ENCODE peak calls at places on chromosomes 5 and 9, in seven cellular contexts. One of them, this sample, is unnamed.

GRCh38 chr9:19720374-19720773 is 68.5 kb downstream of the SLC24A2 start:
- DNase-seq in stimulated activated CD4-positive, alpha-beta T cell treated with anti-CD3 and anti-CD28 coated beads, Interleukin-2, amount 100 ng/mL, for 4 hours: no peak
- DNase-seq in frontal cortex: no peak
- DNase-seq in mucosa of gallbladder: no peak
- DNase-seq in MV-4-11: no peak
- DNase-seq in iPS DF 19.7: no peak
- DNase-seq in NCI-H1092 treated with DMSO at 0.1 percent for 48 hours: no peak
- DNase-seq in this sample: no peak

GRCh38 chr5:179553875-179554274 is 3.5 kb downstream of the RUFY1 start:
- DNase-seq in stimulated activated CD4-positive, alpha-beta T cell treated with anti-CD3 and anti-CD28 coated beads, Interleukin-2, amount 100 ng/mL, for 4 hours: no peak
- DNase-seq in frontal cortex: no peak
- DNase-seq in mucosa of gallbladder: no peak
- DNase-seq in MV-4-11: no peak
- DNase-seq in iPS DF 19.7: no peak
- DNase-seq in NCI-H1092 treated with DMSO at 0.1 percent for 48 hours: no peak
- DNase-seq in this sample: peak; percentile 38

GRCh38 chr5:149756354-149756753 is 26.2 kb downstream of the PPARGC1B start:
- DNase-seq in stimulated activated CD4-positive, alpha-beta T cell treated with anti-CD3 and anti-CD28 coated beads, Interleukin-2, amount 100 ng/mL, for 4 hours: no peak
- DNase-seq in frontal cortex: no peak
- DNase-seq in mucosa of gallbladder: no peak
- DNase-seq in MV-4-11: no peak
- DNase-seq in iPS DF 19.7: no peak
- DNase-seq in NCI-H1092 treated with DMSO at 0.1 percent for 48 hours: no peak
- DNase-seq in this sample: no peak

GRCh38 chr5:155575861-155576260 is 562.3 kb downstream of the KIF4B start:
- DNase-seq in stimulated activated CD4-positive, alpha-beta T cell treated with anti-CD3 and anti-CD28 coated beads, Interleukin-2, amount 100 ng/mL, for 4 hours: no peak
- DNase-seq in frontal cortex: no peak
- DNase-seq in mucosa of gallbladder: no peak
- DNase-seq in MV-4-11: no peak
- DNase-seq in iPS DF 19.7: no peak
- DNase-seq in NCI-H1092 treated with DMSO at 0.1 percent for 48 hours: no peak
- DNase-seq in this sample: no peak

GRCh38 chr9:87194471-87194870 is 247.2 kb upstream of the GAS1 start:
- DNase-seq in stimulated activated CD4-positive, alpha-beta T cell treated with anti-CD3 and anti-CD28 coated beads, Interleukin-2, amount 100 ng/mL, for 4 hours: no peak
- DNase-seq in frontal cortex: no peak
- DNase-seq in mucosa of gallbladder: no peak
- DNase-seq in MV-4-11: no peak
- DNase-seq in iPS DF 19.7: no peak
- DNase-seq in NCI-H1092 treated with DMSO at 0.1 percent for 48 hours: no peak
- DNase-seq in this sample: no peak

GRCh38 chr9:96554326-96554725 is 65.3 kb downstream of the CDC14B start:
- DNase-seq in stimulated activated CD4-positive, alpha-beta T cell treated with anti-CD3 and anti-CD28 coated beads, Interleukin-2, amount 100 ng/mL, for 4 hours: no peak
- DNase-seq in frontal cortex: no peak
- DNase-seq in mucosa of gallbladder: no peak
- DNase-seq in MV-4-11: no peak
- DNase-seq in iPS DF 19.7: no peak
- DNase-seq in NCI-H1092 treated with DMSO at 0.1 percent for 48 hours: no peak
- DNase-seq in this sample: no peak

GRCh38 chr5:45062044-45062443 is 253.3 kb downstream of the MRPS30 start:
- DNase-seq in stimulated activated CD4-positive, alpha-beta T cell treated with anti-CD3 and anti-CD28 coated beads, Interleukin-2, amount 100 ng/mL, for 4 hours: no peak
- DNase-seq in frontal cortex: no peak
- DNase-seq in mucosa of gallbladder: no peak
- DNase-seq in MV-4-11: no peak
- DNase-seq in iPS DF 19.7: no peak
- DNase-seq in NCI-H1092 treated with DMSO at 0.1 percent for 48 hours: no peak
- DNase-seq in this sample: no peak

GRCh38 chr5:33890633-33891032 is 1.2 kb downstream of the ADAMTS12 start:
- DNase-seq in stimulated activated CD4-positive, alpha-beta T cell treated with anti-CD3 and anti-CD28 coated beads, Interleukin-2, amount 100 ng/mL, for 4 hours: no peak
- DNase-seq in frontal cortex: no peak
- DNase-seq in mucosa of gallbladder: no peak
- DNase-seq in MV-4-11: no peak
- DNase-seq in iPS DF 19.7: no peak
- DNase-seq in NCI-H1092 treated with DMSO at 0.1 percent for 48 hours: no peak
- DNase-seq in this sample: no peak

GRCh38 chr9:2087500-2088313 is 72.6 kb downstream of the SMARCA2 start:
- DNase-seq in stimulated activated CD4-positive, alpha-beta T cell treated with anti-CD3 and anti-CD28 coated beads, Interleukin-2, amount 100 ng/mL, for 4 hours: no peak
- DNase-seq in frontal cortex: peak; percentile 6
- DNase-seq in mucosa of gallbladder: no peak
- DNase-seq in MV-4-11: peak; percentile 46
- DNase-seq in iPS DF 19.7: peak; percentile 20
- DNase-seq in NCI-H1092 treated with DMSO at 0.1 percent for 48 hours: no peak
- DNase-seq in this sample: no peak

GRCh38 chr9:126626117-126627022 is 12.6 kb downstream of the LMX1B start:
- DNase-seq in stimulated activated CD4-positive, alpha-beta T cell treated with anti-CD3 and anti-CD28 coated beads, Interleukin-2, amount 100 ng/mL, for 4 hours: no peak
- DNase-seq in frontal cortex: no peak
- DNase-seq in mucosa of gallbladder: no peak
- DNase-seq in MV-4-11: no peak
- DNase-seq in iPS DF 19.7: no peak
- DNase-seq in NCI-H1092 treated with DMSO at 0.1 percent for 48 hours: no peak
- DNase-seq in this sample: peak; percentile 77

GRCh38 chr5:124906339-124907097 is 160.1 kb upstream of the ZNF608 start:
- DNase-seq in stimulated activated CD4-positive, alpha-beta T cell treated with anti-CD3 and anti-CD28 coated beads, Interleukin-2, amount 100 ng/mL, for 4 hours: no peak
- DNase-seq in frontal cortex: no peak
- DNase-seq in mucosa of gallbladder: peak; percentile 65
- DNase-seq in MV-4-11: peak; percentile 71
- DNase-seq in iPS DF 19.7: no peak
- DNase-seq in NCI-H1092 treated with DMSO at 0.1 percent for 48 hours: peak; percentile 60
- DNase-seq in this sample: peak; percentile 56

GRCh38 chr9:95096381-95096780 is 221.1 kb downstream of the FANCC start:
- DNase-seq in stimulated activated CD4-positive, alpha-beta T cell treated with anti-CD3 and anti-CD28 coated beads, Interleukin-2, amount 100 ng/mL, for 4 hours: no peak
- DNase-seq in frontal cortex: no peak
- DNase-seq in mucosa of gallbladder: no peak
- DNase-seq in MV-4-11: no peak
- DNase-seq in iPS DF 19.7: no peak
- DNase-seq in NCI-H1092 treated with DMSO at 0.1 percent for 48 hours: no peak
- DNase-seq in this sample: no peak

GRCh38 chr9:32579706-32580331 is 6.9 kb upstream of the NDUFB6 start:
- DNase-seq in stimulated activated CD4-positive, alpha-beta T cell treated with anti-CD3 and anti-CD28 coated beads, Interleukin-2, amount 100 ng/mL, for 4 hours: peak; percentile 70
- DNase-seq in frontal cortex: peak; percentile 22
- DNase-seq in mucosa of gallbladder: peak; percentile 73
- DNase-seq in MV-4-11: peak; percentile 13
- DNase-seq in iPS DF 19.7: no peak
- DNase-seq in NCI-H1092 treated with DMSO at 0.1 percent for 48 hours: peak; percentile 35
- DNase-seq in this sample: no peak

GRCh38 chr9:132770775-132771310 is 100.6 kb downstream of the GTF3C4 start:
- DNase-seq in stimulated activated CD4-positive, alpha-beta T cell treated with anti-CD3 and anti-CD28 coated beads, Interleukin-2, amount 100 ng/mL, for 4 hours: no peak
- DNase-seq in frontal cortex: no peak
- DNase-seq in mucosa of gallbladder: no peak
- DNase-seq in MV-4-11: no peak
- DNase-seq in iPS DF 19.7: no peak
- DNase-seq in NCI-H1092 treated with DMSO at 0.1 percent for 48 hours: no peak
- DNase-seq in this sample: no peak

GRCh38 chr9:37302277-37302676 is 120.2 kb upstream of the GRHPR start:
- DNase-seq in stimulated activated CD4-positive, alpha-beta T cell treated with anti-CD3 and anti-CD28 coated beads, Interleukin-2, amount 100 ng/mL, for 4 hours: peak; percentile 33
- DNase-seq in frontal cortex: no peak
- DNase-seq in mucosa of gallbladder: no peak
- DNase-seq in MV-4-11: peak; percentile 59
- DNase-seq in iPS DF 19.7: no peak
- DNase-seq in NCI-H1092 treated with DMSO at 0.1 percent for 48 hours: peak; percentile 32
- DNase-seq in this sample: no peak

GRCh38 chr5:169756071-169756765 is 119.1 kb downstream of the DOCK2 start:
- DNase-seq in stimulated activated CD4-positive, alpha-beta T cell treated with anti-CD3 and anti-CD28 coated beads, Interleukin-2, amount 100 ng/mL, for 4 hours: no peak
- DNase-seq in frontal cortex: no peak
- DNase-seq in mucosa of gallbladder: no peak
- DNase-seq in MV-4-11: no peak
- DNase-seq in iPS DF 19.7: no peak
- DNase-seq in NCI-H1092 treated with DMSO at 0.1 percent for 48 hours: no peak
- DNase-seq in this sample: no peak

GRCh38 chr5:150304481-150305081 is 1.9 kb upstream of the ARSI start:
- DNase-seq in stimulated activated CD4-positive, alpha-beta T cell treated with anti-CD3 and anti-CD28 coated beads, Interleukin-2, amount 100 ng/mL, for 4 hours: no peak
- DNase-seq in frontal cortex: no peak
- DNase-seq in mucosa of gallbladder: no peak
- DNase-seq in MV-4-11: no peak
- DNase-seq in iPS DF 19.7: no peak
- DNase-seq in NCI-H1092 treated with DMSO at 0.1 percent for 48 hours: no peak
- DNase-seq in this sample: no peak

GRCh38 chr9:134317431-134318414 is 8.5 kb upstream of the RXRA start:
- DNase-seq in stimulated activated CD4-positive, alpha-beta T cell treated with anti-CD3 and anti-CD28 coated beads, Interleukin-2, amount 100 ng/mL, for 4 hours: no peak
- DNase-seq in frontal cortex: no peak
- DNase-seq in mucosa of gallbladder: no peak
- DNase-seq in MV-4-11: peak; percentile 11
- DNase-seq in iPS DF 19.7: no peak
- DNase-seq in NCI-H1092 treated with DMSO at 0.1 percent for 48 hours: no peak
- DNase-seq in this sample: no peak

GRCh38 chr5:132506094-132506692 is 15.6 kb upstream of the IRF1 start:
- DNase-seq in stimulated activated CD4-positive, alpha-beta T cell treated with anti-CD3 and anti-CD28 coated beads, Interleukin-2, amount 100 ng/mL, for 4 hours: no peak
- DNase-seq in frontal cortex: no peak
- DNase-seq in mucosa of gallbladder: peak; percentile 52
- DNase-seq in MV-4-11: peak; percentile 44
- DNase-seq in iPS DF 19.7: no peak
- DNase-seq in NCI-H1092 treated with DMSO at 0.1 percent for 48 hours: peak; percentile 2
- DNase-seq in this sample: no peak

GRCh38 chr5:101424530-101425175 is 521.6 kb upstream of the ST8SIA4 start:
- DNase-seq in stimulated activated CD4-positive, alpha-beta T cell treated with anti-CD3 and anti-CD28 coated beads, Interleukin-2, amount 100 ng/mL, for 4 hours: no peak
- DNase-seq in frontal cortex: no peak
- DNase-seq in mucosa of gallbladder: no peak
- DNase-seq in MV-4-11: no peak
- DNase-seq in iPS DF 19.7: no peak
- DNase-seq in NCI-H1092 treated with DMSO at 0.1 percent for 48 hours: no peak
- DNase-seq in this sample: no peak

GRCh38 chr9:90095682-90096081 is 490.9 kb downstream of the GADD45G start:
- DNase-seq in stimulated activated CD4-positive, alpha-beta T cell treated with anti-CD3 and anti-CD28 coated beads, Interleukin-2, amount 100 ng/mL, for 4 hours: no peak
- DNase-seq in frontal cortex: no peak
- DNase-seq in mucosa of gallbladder: no peak
- DNase-seq in MV-4-11: peak; percentile 4
- DNase-seq in iPS DF 19.7: no peak
- DNase-seq in NCI-H1092 treated with DMSO at 0.1 percent for 48 hours: peak; percentile 81
- DNase-seq in this sample: no peak

GRCh38 chr9:89757776-89758528 is 153.1 kb downstream of the GADD45G start:
- DNase-seq in stimulated activated CD4-positive, alpha-beta T cell treated with anti-CD3 and anti-CD28 coated beads, Interleukin-2, amount 100 ng/mL, for 4 hours: no peak
- DNase-seq in frontal cortex: no peak
- DNase-seq in mucosa of gallbladder: no peak
- DNase-seq in MV-4-11: no peak
- DNase-seq in iPS DF 19.7: no peak
- DNase-seq in NCI-H1092 treated with DMSO at 0.1 percent for 48 hours: no peak
- DNase-seq in this sample: peak; percentile 35

GRCh38 chr5:132427285-132428146 is 58.0 kb downstream of the SLC22A5 start:
- DNase-seq in stimulated activated CD4-positive, alpha-beta T cell treated with anti-CD3 and anti-CD28 coated beads, Interleukin-2, amount 100 ng/mL, for 4 hours: peak; percentile 65
- DNase-seq in frontal cortex: no peak
- DNase-seq in mucosa of gallbladder: peak; percentile 49
- DNase-seq in MV-4-11: peak; percentile 84
- DNase-seq in iPS DF 19.7: no peak
- DNase-seq in NCI-H1092 treated with DMSO at 0.1 percent for 48 hours: peak; percentile 4
- DNase-seq in this sample: peak; percentile 80

GRCh38 chr5:122978644-122979297 is 57.8 kb downstream of the PPIC start:
- DNase-seq in stimulated activated CD4-positive, alpha-beta T cell treated with anti-CD3 and anti-CD28 coated beads, Interleukin-2, amount 100 ng/mL, for 4 hours: no peak
- DNase-seq in frontal cortex: no peak
- DNase-seq in mucosa of gallbladder: no peak
- DNase-seq in MV-4-11: no peak
- DNase-seq in iPS DF 19.7: no peak
- DNase-seq in NCI-H1092 treated with DMSO at 0.1 percent for 48 hours: no peak
- DNase-seq in this sample: no peak

GRCh38 chr9:546797-547223 is 294.7 kb upstream of the DMRT1 start:
- DNase-seq in stimulated activated CD4-positive, alpha-beta T cell treated with anti-CD3 and anti-CD28 coated beads, Interleukin-2, amount 100 ng/mL, for 4 hours: no peak
- DNase-seq in frontal cortex: no peak
- DNase-seq in mucosa of gallbladder: no peak
- DNase-seq in MV-4-11: no peak
- DNase-seq in iPS DF 19.7: no peak
- DNase-seq in NCI-H1092 treated with DMSO at 0.1 percent for 48 hours: peak; percentile 24
- DNase-seq in this sample: no peak

GRCh38 chr9:134057751-134058701 is 9.8 kb downstream of the BRD3 start:
- DNase-seq in stimulated activated CD4-positive, alpha-beta T cell treated with anti-CD3 and anti-CD28 coated beads, Interleukin-2, amount 100 ng/mL, for 4 hours: no peak
- DNase-seq in frontal cortex: no peak
- DNase-seq in mucosa of gallbladder: no peak
- DNase-seq in MV-4-11: no peak
- DNase-seq in iPS DF 19.7: no peak
- DNase-seq in NCI-H1092 treated with DMSO at 0.1 percent for 48 hours: no peak
- DNase-seq in this sample: no peak

GRCh38 chr5:88489433-88489832 is 220.8 kb upstream of the TMEM161B start:
- DNase-seq in stimulated activated CD4-positive, alpha-beta T cell treated with anti-CD3 and anti-CD28 coated beads, Interleukin-2, amount 100 ng/mL, for 4 hours: no peak
- DNase-seq in frontal cortex: no peak
- DNase-seq in mucosa of gallbladder: no peak
- DNase-seq in MV-4-11: no peak
- DNase-seq in iPS DF 19.7: no peak
- DNase-seq in NCI-H1092 treated with DMSO at 0.1 percent for 48 hours: no peak
- DNase-seq in this sample: no peak

GRCh38 chr5:142856269-142856668 is 86.1 kb downstream of the ARHGAP26 start:
- DNase-seq in stimulated activated CD4-positive, alpha-beta T cell treated with anti-CD3 and anti-CD28 coated beads, Interleukin-2, amount 100 ng/mL, for 4 hours: no peak
- DNase-seq in frontal cortex: no peak
- DNase-seq in mucosa of gallbladder: no peak
- DNase-seq in MV-4-11: no peak
- DNase-seq in iPS DF 19.7: no peak
- DNase-seq in NCI-H1092 treated with DMSO at 0.1 percent for 48 hours: no peak
- DNase-seq in this sample: no peak

GRCh38 chr5:171630047-171630669 is 155.5 kb upstream of the SMIM23 start:
- DNase-seq in stimulated activated CD4-positive, alpha-beta T cell treated with anti-CD3 and anti-CD28 coated beads, Interleukin-2, amount 100 ng/mL, for 4 hours: no peak
- DNase-seq in frontal cortex: no peak
- DNase-seq in mucosa of gallbladder: no peak
- DNase-seq in MV-4-11: no peak
- DNase-seq in iPS DF 19.7: no peak
- DNase-seq in NCI-H1092 treated with DMSO at 0.1 percent for 48 hours: peak; percentile 28
- DNase-seq in this sample: peak; percentile 62

GRCh38 chr9:523444-523843 is 308.8 kb downstream of the DOCK8 start:
- DNase-seq in stimulated activated CD4-positive, alpha-beta T cell treated with anti-CD3 and anti-CD28 coated beads, Interleukin-2, amount 100 ng/mL, for 4 hours: no peak
- DNase-seq in frontal cortex: no peak
- DNase-seq in mucosa of gallbladder: no peak
- DNase-seq in MV-4-11: no peak
- DNase-seq in iPS DF 19.7: no peak
- DNase-seq in NCI-H1092 treated with DMSO at 0.1 percent for 48 hours: no peak
- DNase-seq in this sample: no peak

GRCh38 chr9:124295097-124295794 is 37.5 kb downstream of the NEK6 start:
- DNase-seq in stimulated activated CD4-positive, alpha-beta T cell treated with anti-CD3 and anti-CD28 coated beads, Interleukin-2, amount 100 ng/mL, for 4 hours: no peak
- DNase-seq in frontal cortex: no peak
- DNase-seq in mucosa of gallbladder: peak; percentile 41
- DNase-seq in MV-4-11: peak; percentile 40
- DNase-seq in iPS DF 19.7: no peak
- DNase-seq in NCI-H1092 treated with DMSO at 0.1 percent for 48 hours: no peak
- DNase-seq in this sample: peak; percentile 37

GRCh38 chr5:30347858-30348257 is 845.6 kb upstream of the CDH6 start:
- DNase-seq in stimulated activated CD4-positive, alpha-beta T cell treated with anti-CD3 and anti-CD28 coated beads, Interleukin-2, amount 100 ng/mL, for 4 hours: no peak
- DNase-seq in frontal cortex: no peak
- DNase-seq in mucosa of gallbladder: no peak
- DNase-seq in MV-4-11: no peak
- DNase-seq in iPS DF 19.7: no peak
- DNase-seq in NCI-H1092 treated with DMSO at 0.1 percent for 48 hours: no peak
- DNase-seq in this sample: no peak

GRCh38 chr9:34547960-34548603 is 25.3 kb upstream of the ENHO start:
- DNase-seq in stimulated activated CD4-positive, alpha-beta T cell treated with anti-CD3 and anti-CD28 coated beads, Interleukin-2, amount 100 ng/mL, for 4 hours: no peak
- DNase-seq in frontal cortex: peak; percentile 77
- DNase-seq in mucosa of gallbladder: peak; percentile 77
- DNase-seq in MV-4-11: no peak
- DNase-seq in iPS DF 19.7: no peak
- DNase-seq in NCI-H1092 treated with DMSO at 0.1 percent for 48 hours: peak; percentile 84
- DNase-seq in this sample: peak; percentile 88

GRCh38 chr5:137487600-137487999 is 11.5 kb downstream of the SPOCK1 start:
- DNase-seq in stimulated activated CD4-positive, alpha-beta T cell treated with anti-CD3 and anti-CD28 coated beads, Interleukin-2, amount 100 ng/mL, for 4 hours: no peak
- DNase-seq in frontal cortex: no peak
- DNase-seq in mucosa of gallbladder: no peak
- DNase-seq in MV-4-11: no peak
- DNase-seq in iPS DF 19.7: no peak
- DNase-seq in NCI-H1092 treated with DMSO at 0.1 percent for 48 hours: no peak
- DNase-seq in this sample: no peak

GRCh38 chr5:173925449-173926071 is 37.4 kb downstream of the CPEB4 start:
- DNase-seq in stimulated activated CD4-positive, alpha-beta T cell treated with anti-CD3 and anti-CD28 coated beads, Interleukin-2, amount 100 ng/mL, for 4 hours: peak; percentile 32
- DNase-seq in frontal cortex: no peak
- DNase-seq in mucosa of gallbladder: peak; percentile 43
- DNase-seq in MV-4-11: peak; percentile 44
- DNase-seq in iPS DF 19.7: no peak
- DNase-seq in NCI-H1092 treated with DMSO at 0.1 percent for 48 hours: peak; percentile 18
- DNase-seq in this sample: peak; percentile 59

GRCh38 chr9:655875-656274 is 185.6 kb upstream of the DMRT1 start:
- DNase-seq in stimulated activated CD4-positive, alpha-beta T cell treated with anti-CD3 and anti-CD28 coated beads, Interleukin-2, amount 100 ng/mL, for 4 hours: no peak
- DNase-seq in frontal cortex: no peak
- DNase-seq in mucosa of gallbladder: peak; percentile 47
- DNase-seq in MV-4-11: no peak
- DNase-seq in iPS DF 19.7: no peak
- DNase-seq in NCI-H1092 treated with DMSO at 0.1 percent for 48 hours: no peak
- DNase-seq in this sample: peak; percentile 51

GRCh38 chr9:137232510-137232909 is 1.8 kb downstream of the SLC34A3 start:
- DNase-seq in stimulated activated CD4-positive, alpha-beta T cell treated with anti-CD3 and anti-CD28 coated beads, Interleukin-2, amount 100 ng/mL, for 4 hours: no peak
- DNase-seq in frontal cortex: no peak
- DNase-seq in mucosa of gallbladder: no peak
- DNase-seq in MV-4-11: no peak
- DNase-seq in iPS DF 19.7: no peak
- DNase-seq in NCI-H1092 treated with DMSO at 0.1 percent for 48 hours: no peak
- DNase-seq in this sample: no peak

GRCh38 chr5:177390363-177391300 is 6.4 kb downstream of the SLC34A1 start:
- DNase-seq in stimulated activated CD4-positive, alpha-beta T cell treated with anti-CD3 and anti-CD28 coated beads, Interleukin-2, amount 100 ng/mL, for 4 hours: peak; percentile 82
- DNase-seq in frontal cortex: peak; percentile 87
- DNase-seq in mucosa of gallbladder: peak; percentile 88
- DNase-seq in MV-4-11: peak; percentile 78
- DNase-seq in iPS DF 19.7: peak; percentile 75
- DNase-seq in NCI-H1092 treated with DMSO at 0.1 percent for 48 hours: peak; percentile 60
- DNase-seq in this sample: peak; percentile 87

This sample was measured in upper lobe of left lung.